ENCODE peak calls at places on chromosomes 7 and 10, in seven cellular contexts. F is IMR-90, X is SK-N-SH, T is dorsolateral prefrontal cortex, S is upper lobe of left lung, U is pancreas, H is epithelial cell of esophagus. L is an unnamed sample.

GRCh38 chr10:70540089-70540788 is 61.7 kb downstream of the PALD1 start:
- DNase-seq in S (peak), X (peak), H (peak), T (no peak), F (no peak), U (no peak), L (no peak)

GRCh38 chr7:47782022-47782421 is 166.2 kb downstream of the PKD1L1 start:
- DNase-seq in X (no peak), F (peak), S (no peak), T (no peak), U (no peak), H (no peak), L (no peak)

GRCh38 chr10:96254976-96255375 is 16.4 kb downstream of the BLNK start:
- DNase-seq in H (no peak), S (no peak), F (no peak), X (no peak), T (no peak), U (no peak), L (no peak)

GRCh38 chr10:97065128-97065527 is 120.6 kb downstream of the SLIT1 start:
- DNase-seq in S (no peak), F (no peak), U (no peak), T (no peak), X (no peak), H (peak), L (no peak)

GRCh38 chr7:134685250-134685649 is 38.6 kb downstream of the BPGM start:
- DNase-seq in H (peak), X (no peak), S (no peak), U (no peak), T (no peak), F (peak), L (no peak)

GRCh38 chr7:84085147-84085546 is 109.4 kb downstream of the SEMA3A start:
- DNase-seq in X (no peak), F (peak), H (no peak), S (no peak), T (no peak), U (no peak), L (no peak)

GRCh38 chr10:68155615-68156205 is 46.4 kb downstream of the MYPN start:
- DNase-seq in F (peak), S (no peak), T (no peak), X (no peak), H (no peak), U (no peak), L (no peak)

GRCh38 chr7:106812027-106812643 is 52.9 kb upstream of the PIK3CG start:
- DNase-seq in X (no peak), U (no peak), S (no peak), T (no peak), H (no peak), F (no peak), L (no peak)

GRCh38 chr7:100679927-100680588 is 6.5 kb downstream of the GNB2 start:
- DNase-seq in U (no peak), F (no peak), S (peak), T (no peak), X (peak), H (peak), L (no peak)

GRCh38 chr7:155694846-155695245 is 50.4 kb downstream of the RBM33 start:
- DNase-seq in F (peak), T (no peak), U (no peak), X (no peak), S (no peak), H (no peak), L (no peak)

GRCh38 chr7:130877676-130878305 is 143.8 kb upstream of the KLF14 start:
- DNase-seq in X (no peak), S (no peak), H (no peak), F (peak), U (no peak), T (no peak), L (no peak)

GRCh38 chr10:103967433-103968142 is 648 bp downstream of the SLK start:
- DNase-seq in X (peak), T (no peak), H (no peak), F (no peak), U (no peak), S (no peak), L (no peak)

DNA sequence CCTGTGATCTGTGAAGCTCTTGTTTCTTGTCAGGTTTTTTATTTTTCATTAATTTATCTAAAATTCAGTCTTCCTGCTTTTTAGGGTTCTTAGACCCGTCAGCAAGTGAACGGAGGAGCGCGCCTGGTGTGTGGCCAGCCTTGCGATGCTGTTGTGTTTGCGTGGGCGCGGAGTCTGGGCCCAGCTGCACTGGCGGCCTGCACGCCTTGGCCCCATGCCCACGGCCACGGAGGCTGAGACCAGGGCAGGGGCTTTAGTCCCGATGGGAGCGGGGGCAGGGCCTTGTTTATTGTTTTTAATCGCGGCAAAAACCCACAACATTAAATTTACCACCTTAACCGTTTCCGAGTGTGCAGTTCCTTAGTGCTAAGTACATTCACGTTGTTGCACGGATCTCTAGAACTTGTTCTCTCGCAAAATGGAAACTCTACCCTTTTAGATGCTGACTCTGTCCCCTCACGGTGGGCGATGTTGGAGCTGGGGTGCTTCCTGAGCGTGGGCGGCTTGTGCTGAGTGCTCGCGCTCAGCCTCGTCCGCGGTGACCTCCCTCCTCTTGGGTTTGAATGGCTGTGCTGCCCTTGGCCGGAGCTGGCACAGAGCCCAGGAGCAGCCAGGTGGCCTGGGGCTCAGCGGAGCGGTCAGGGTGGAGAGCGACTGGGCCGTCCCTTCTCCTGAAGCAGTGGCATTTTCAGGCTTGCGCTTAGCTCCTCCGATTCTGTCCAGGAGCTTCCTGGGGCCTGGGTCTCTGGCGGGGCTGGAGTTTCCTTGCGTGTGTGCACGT is 69.1 kb downstream of the INPP5A start:
- DNase-seq in T (peak), U (peak), S (no peak), F (peak), X (peak), H (no peak), L (peak)
- H3K4me3 ChIP-seq in T (peak), U (no peak), S (no peak), F (no peak), X (no peak), H (no peak), L (no peak)

GRCh38 chr10:132576671-132577349 is 39.2 kb downstream of the INPP5A start:
- DNase-seq in S (peak), F (no peak), U (no peak), X (no peak), T (no peak), H (no peak), L (no peak)
- H3K4me3 ChIP-seq in S (no peak), F (no peak), U (no peak), X (no peak), T (no peak), H (no peak), L (no peak)

DNA sequence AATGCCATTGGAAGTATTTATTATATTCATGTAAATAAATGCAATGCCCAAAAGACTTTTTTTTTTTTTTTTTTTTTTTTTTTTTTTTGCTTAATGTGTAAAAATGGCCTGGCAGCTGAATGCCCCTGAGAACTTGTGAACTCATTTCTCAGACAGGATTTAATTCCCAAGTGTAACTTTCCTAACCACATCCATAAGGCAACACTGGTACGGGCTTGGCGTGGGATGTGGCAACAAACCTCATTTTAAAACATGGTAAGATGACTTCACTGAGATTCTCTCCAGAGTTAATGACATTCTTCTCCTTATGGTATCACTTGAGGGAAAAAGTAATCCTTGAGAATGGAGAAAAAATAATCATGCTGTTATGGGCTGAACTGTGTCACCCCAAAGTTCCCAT is 150.4 kb downstream of the DGKI start:
- DNase-seq in S (no peak), F (no peak), H (no peak), T (peak), X (no peak), U (no peak), L (no peak)
- H3K4me3 ChIP-seq in S (no peak), F (no peak), H (no peak), T (no peak), X (no peak), U (no peak), L (no peak)

DNA sequence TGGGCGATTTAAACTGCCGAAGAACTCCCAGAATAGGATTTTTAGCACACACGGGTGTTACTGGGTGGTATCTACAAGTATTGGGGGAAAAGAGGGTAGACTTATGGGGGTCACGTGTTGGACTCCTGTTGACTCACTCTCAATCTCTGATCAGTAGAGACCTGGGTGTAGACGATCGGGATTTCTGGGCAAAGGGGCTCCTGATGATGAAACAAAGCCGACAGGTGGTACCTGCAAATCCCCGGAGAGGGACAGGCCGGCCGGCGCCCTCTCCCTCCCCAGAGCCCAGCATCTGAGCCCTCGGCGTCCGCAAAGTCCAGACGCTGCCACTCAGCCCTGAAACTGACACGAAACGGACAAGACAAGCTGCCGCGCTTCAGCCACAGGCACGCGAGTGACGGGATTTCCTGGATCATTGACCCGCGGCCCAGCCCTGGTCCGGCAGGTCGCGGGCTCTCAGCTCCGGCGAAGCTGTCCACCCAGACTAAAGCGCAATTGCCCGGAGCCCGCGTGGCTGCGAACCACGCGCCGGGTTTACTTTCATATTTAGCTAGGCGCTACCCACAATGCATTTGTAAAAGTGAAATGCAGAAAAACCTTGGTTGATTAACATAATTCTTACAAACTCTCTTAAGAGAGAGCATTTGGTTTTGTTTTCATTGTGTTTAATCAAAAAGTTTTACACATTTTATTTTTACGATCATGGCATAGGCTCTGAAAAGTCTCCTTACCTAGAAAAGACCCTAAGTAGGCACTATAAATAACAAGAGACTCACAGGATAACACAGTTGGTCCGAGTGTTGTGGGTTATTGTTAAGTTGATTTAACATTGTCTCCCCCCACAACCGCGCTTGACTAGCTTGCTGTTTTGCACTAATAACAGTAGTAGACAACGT is 56.9 kb upstream of the EZH2 start:
- DNase-seq in S (peak), X (peak), H (peak), T (peak), F (peak), U (peak), L (peak)
- H3K4me3 ChIP-seq in S (peak), X (peak), H (peak), T (peak), F (peak), U (peak), L (peak)

DNA sequence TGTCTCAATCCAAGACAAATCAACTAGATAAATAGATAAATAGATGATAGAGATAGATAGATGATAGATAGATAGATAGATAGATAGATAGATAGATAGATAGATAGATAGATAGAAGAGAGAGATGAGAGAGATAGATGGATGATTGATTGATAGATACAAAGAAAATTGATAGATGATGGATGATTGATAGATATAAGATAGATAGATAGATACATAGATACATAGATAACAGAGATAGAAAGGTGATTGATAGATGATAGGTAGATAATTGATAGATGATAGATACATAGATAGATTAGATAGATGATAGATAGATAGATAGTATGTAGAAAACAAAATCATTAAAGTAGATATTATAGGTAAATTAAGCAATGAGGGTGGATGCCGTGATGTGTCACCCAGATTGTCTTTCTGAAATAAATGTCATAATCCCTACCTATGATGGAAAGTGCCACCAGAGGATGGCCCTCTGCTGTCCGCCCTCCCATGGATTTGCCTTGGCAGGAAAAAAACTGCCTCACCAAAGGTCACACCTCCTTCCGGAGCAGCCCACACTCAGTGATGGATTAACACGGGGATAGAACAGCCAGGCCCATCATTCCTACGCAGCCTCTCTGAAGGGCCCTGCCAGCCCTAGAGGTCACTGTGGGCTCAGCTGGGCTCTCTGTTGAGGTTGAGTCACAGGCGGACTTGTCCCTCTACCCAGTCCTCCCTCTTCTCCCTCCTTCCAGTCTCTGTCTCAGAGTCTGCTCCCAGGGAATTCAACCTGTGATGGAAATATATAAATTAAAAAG is 50.8 kb downstream of the KCNH2 start:
- DNase-seq in X (no peak), H (no peak), U (no peak), S (no peak), T (no peak), F (no peak), L (no peak)
- H3K4me3 ChIP-seq in X (no peak), H (no peak), U (no peak), S (no peak), T (no peak), F (no peak), L (no peak)

GRCh38 chr10:49710966-49711365 is 31.5 kb downstream of the C10orf53 start:
- DNase-seq in F (no peak), T (no peak), H (no peak), X (no peak), U (no peak), S (no peak), L (no peak)
- H3K4me3 ChIP-seq in F (no peak), T (no peak), H (no peak), X (no peak), U (no peak), S (no peak), L (no peak)

L was measured in right lobe of liver.